ENCODE peak calls at places on chromosome 22, in four cellular contexts. One of them, this sample, is unnamed.

GRCh38 chr22:28711820-28712777 is 29.5 kb downstream of the CHEK2 start:
- DNase-seq in T47D: no peak
- DNase-seq in activated naive CD4-positive, alpha-beta T cell treated with anti-CD3 and anti-CD28 coated beads, Interleukin-2, amount 10 ng/mL, durations not matched to agents 7 days and 5 days: no peak
- DNase-seq in progenitor cell of endocrine pancreas: no peak
- DNase-seq in this sample: no peak

GRCh38 chr22:37870273-37870672 is 21.1 kb downstream of the EIF3L start:
- DNase-seq in T47D: no peak
- DNase-seq in activated naive CD4-positive, alpha-beta T cell treated with anti-CD3 and anti-CD28 coated beads, Interleukin-2, amount 10 ng/mL, durations not matched to agents 7 days and 5 days: no peak
- DNase-seq in progenitor cell of endocrine pancreas: no peak
- DNase-seq in this sample: no peak

GRCh38 chr22:23204541-23205157 is 24.3 kb downstream of the BCR start:
- DNase-seq in T47D: no peak
- DNase-seq in activated naive CD4-positive, alpha-beta T cell treated with anti-CD3 and anti-CD28 coated beads, Interleukin-2, amount 10 ng/mL, durations not matched to agents 7 days and 5 days: no peak
- DNase-seq in progenitor cell of endocrine pancreas: no peak
- DNase-seq in this sample: no peak

GRCh38 chr22:23504522-23504921 is 75.6 kb downstream of the IGLL1 start:
- DNase-seq in T47D: no peak
- DNase-seq in activated naive CD4-positive, alpha-beta T cell treated with anti-CD3 and anti-CD28 coated beads, Interleukin-2, amount 10 ng/mL, durations not matched to agents 7 days and 5 days: peak
- DNase-seq in progenitor cell of endocrine pancreas: no peak
- DNase-seq in this sample: no peak

GRCh38 chr22:50299724-50300619 is 7.5 kb downstream of the PLXNB2 start:
- DNase-seq in T47D: no peak
- DNase-seq in activated naive CD4-positive, alpha-beta T cell treated with anti-CD3 and anti-CD28 coated beads, Interleukin-2, amount 10 ng/mL, durations not matched to agents 7 days and 5 days: no peak
- DNase-seq in progenitor cell of endocrine pancreas: no peak
- DNase-seq in this sample: peak

GRCh38 chr22:27133951-27134664 is 476.7 kb downstream of the MIAT start:
- DNase-seq in T47D: no peak
- DNase-seq in activated naive CD4-positive, alpha-beta T cell treated with anti-CD3 and anti-CD28 coated beads, Interleukin-2, amount 10 ng/mL, durations not matched to agents 7 days and 5 days: no peak
- DNase-seq in progenitor cell of endocrine pancreas: no peak
- DNase-seq in this sample: no peak

GRCh38 chr22:39091136-39092081 is 5.6 kb upstream of the APOBEC3H start:
- DNase-seq in T47D: no peak
- DNase-seq in activated naive CD4-positive, alpha-beta T cell treated with anti-CD3 and anti-CD28 coated beads, Interleukin-2, amount 10 ng/mL, durations not matched to agents 7 days and 5 days: no peak
- DNase-seq in progenitor cell of endocrine pancreas: no peak
- DNase-seq in this sample: no peak

GRCh38 chr22:39182478-39183030 is 30.1 kb upstream of the CBX7 start:
- DNase-seq in T47D: no peak
- DNase-seq in activated naive CD4-positive, alpha-beta T cell treated with anti-CD3 and anti-CD28 coated beads, Interleukin-2, amount 10 ng/mL, durations not matched to agents 7 days and 5 days: no peak
- DNase-seq in progenitor cell of endocrine pancreas: no peak
- DNase-seq in this sample: no peak

GRCh38 chr22:36470994-36471331 is 10.5 kb downstream of the TXN2 start:
- DNase-seq in T47D: no peak
- DNase-seq in activated naive CD4-positive, alpha-beta T cell treated with anti-CD3 and anti-CD28 coated beads, Interleukin-2, amount 10 ng/mL, durations not matched to agents 7 days and 5 days: no peak
- DNase-seq in progenitor cell of endocrine pancreas: no peak
- DNase-seq in this sample: no peak

GRCh38 chr22:41237707-41238569 is 2.8 kb downstream of the CHADL start:
- DNase-seq in T47D: no peak
- DNase-seq in activated naive CD4-positive, alpha-beta T cell treated with anti-CD3 and anti-CD28 coated beads, Interleukin-2, amount 10 ng/mL, durations not matched to agents 7 days and 5 days: peak
- DNase-seq in progenitor cell of endocrine pancreas: peak
- DNase-seq in this sample: peak

GRCh38 chr22:23287136-23288095 is 107.1 kb downstream of the BCR start:
- DNase-seq in T47D: no peak
- DNase-seq in activated naive CD4-positive, alpha-beta T cell treated with anti-CD3 and anti-CD28 coated beads, Interleukin-2, amount 10 ng/mL, durations not matched to agents 7 days and 5 days: no peak
- DNase-seq in progenitor cell of endocrine pancreas: no peak
- DNase-seq in this sample: no peak

GRCh38 chr22:31897842-31898241 is 46.5 kb upstream of the YWHAH start:
- DNase-seq in T47D: no peak
- DNase-seq in activated naive CD4-positive, alpha-beta T cell treated with anti-CD3 and anti-CD28 coated beads, Interleukin-2, amount 10 ng/mL, durations not matched to agents 7 days and 5 days: no peak
- DNase-seq in progenitor cell of endocrine pancreas: no peak
- DNase-seq in this sample: no peak

GRCh38 chr22:26648011-26648497 is 9.3 kb upstream of the MIAT start:
- DNase-seq in T47D: no peak
- DNase-seq in activated naive CD4-positive, alpha-beta T cell treated with anti-CD3 and anti-CD28 coated beads, Interleukin-2, amount 10 ng/mL, durations not matched to agents 7 days and 5 days: peak
- DNase-seq in progenitor cell of endocrine pancreas: no peak
- DNase-seq in this sample: peak

GRCh38 chr22:43928418-43929307 is 5.1 kb downstream of the PNPLA3 start:
- DNase-seq in T47D: no peak
- DNase-seq in activated naive CD4-positive, alpha-beta T cell treated with anti-CD3 and anti-CD28 coated beads, Interleukin-2, amount 10 ng/mL, durations not matched to agents 7 days and 5 days: no peak
- DNase-seq in progenitor cell of endocrine pancreas: no peak
- DNase-seq in this sample: no peak

GRCh38 chr22:35186492-35186891 is 70.8 kb upstream of the HMGXB4 start:
- DNase-seq in T47D: no peak
- DNase-seq in activated naive CD4-positive, alpha-beta T cell treated with anti-CD3 and anti-CD28 coated beads, Interleukin-2, amount 10 ng/mL, durations not matched to agents 7 days and 5 days: no peak
- DNase-seq in progenitor cell of endocrine pancreas: no peak
- DNase-seq in this sample: no peak

GRCh38 chr22:37309221-37310074 is 27.1 kb downstream of the CYTH4 start:
- DNase-seq in T47D: no peak
- DNase-seq in activated naive CD4-positive, alpha-beta T cell treated with anti-CD3 and anti-CD28 coated beads, Interleukin-2, amount 10 ng/mL, durations not matched to agents 7 days and 5 days: peak
- DNase-seq in progenitor cell of endocrine pancreas: no peak
- DNase-seq in this sample: no peak

GRCh38 chr22:19636696-19637355 is 77.5 kb upstream of the SEPTIN5 start:
- DNase-seq in T47D: no peak
- DNase-seq in activated naive CD4-positive, alpha-beta T cell treated with anti-CD3 and anti-CD28 coated beads, Interleukin-2, amount 10 ng/mL, durations not matched to agents 7 days and 5 days: no peak
- DNase-seq in progenitor cell of endocrine pancreas: no peak
- DNase-seq in this sample: no peak

GRCh38 chr22:24112188-24112587 is 69.1 kb upstream of the SUSD2 start:
- DNase-seq in T47D: no peak
- DNase-seq in activated naive CD4-positive, alpha-beta T cell treated with anti-CD3 and anti-CD28 coated beads, Interleukin-2, amount 10 ng/mL, durations not matched to agents 7 days and 5 days: no peak
- DNase-seq in progenitor cell of endocrine pancreas: no peak
- DNase-seq in this sample: no peak

GRCh38 chr22:44018594-44018993 is 5.5 kb upstream of the PARVB start:
- DNase-seq in T47D: no peak
- DNase-seq in activated naive CD4-positive, alpha-beta T cell treated with anti-CD3 and anti-CD28 coated beads, Interleukin-2, amount 10 ng/mL, durations not matched to agents 7 days and 5 days: no peak
- DNase-seq in progenitor cell of endocrine pancreas: no peak
- DNase-seq in this sample: no peak

GRCh38 chr22:28310299-28310698 is 369.3 kb downstream of the TTC28 start:
- DNase-seq in T47D: no peak
- DNase-seq in activated naive CD4-positive, alpha-beta T cell treated with anti-CD3 and anti-CD28 coated beads, Interleukin-2, amount 10 ng/mL, durations not matched to agents 7 days and 5 days: no peak
- DNase-seq in progenitor cell of endocrine pancreas: no peak
- DNase-seq in this sample: no peak

GRCh38 chr22:42994917-42995562 is 19.9 kb downstream of the PACSIN2 start:
- DNase-seq in T47D: peak
- DNase-seq in activated naive CD4-positive, alpha-beta T cell treated with anti-CD3 and anti-CD28 coated beads, Interleukin-2, amount 10 ng/mL, durations not matched to agents 7 days and 5 days: no peak
- DNase-seq in progenitor cell of endocrine pancreas: no peak
- DNase-seq in this sample: no peak

GRCh38 chr22:44159230-44159629 is 21.5 kb upstream of the PARVG start:
- DNase-seq in T47D: no peak
- DNase-seq in activated naive CD4-positive, alpha-beta T cell treated with anti-CD3 and anti-CD28 coated beads, Interleukin-2, amount 10 ng/mL, durations not matched to agents 7 days and 5 days: no peak
- DNase-seq in progenitor cell of endocrine pancreas: no peak
- DNase-seq in this sample: no peak

GRCh38 chr22:24391836-24392217 is 35.6 kb upstream of the ADORA2A start:
- DNase-seq in T47D: no peak
- DNase-seq in activated naive CD4-positive, alpha-beta T cell treated with anti-CD3 and anti-CD28 coated beads, Interleukin-2, amount 10 ng/mL, durations not matched to agents 7 days and 5 days: no peak
- DNase-seq in progenitor cell of endocrine pancreas: no peak
- DNase-seq in this sample: no peak

GRCh38 chr22:36253523-36254490 is 874 bp downstream of the APOL1 start:
- DNase-seq in T47D: no peak
- DNase-seq in activated naive CD4-positive, alpha-beta T cell treated with anti-CD3 and anti-CD28 coated beads, Interleukin-2, amount 10 ng/mL, durations not matched to agents 7 days and 5 days: no peak
- DNase-seq in progenitor cell of endocrine pancreas: no peak
- DNase-seq in this sample: no peak

GRCh38 chr22:25167082-25167481 is 32.6 kb upstream of the CRYBB3 start:
- DNase-seq in T47D: no peak
- DNase-seq in activated naive CD4-positive, alpha-beta T cell treated with anti-CD3 and anti-CD28 coated beads, Interleukin-2, amount 10 ng/mL, durations not matched to agents 7 days and 5 days: no peak
- DNase-seq in progenitor cell of endocrine pancreas: no peak
- DNase-seq in this sample: no peak

GRCh38 chr22:36946436-36947158 is 33.2 kb downstream of the CSF2RB start:
- DNase-seq in T47D: no peak
- DNase-seq in activated naive CD4-positive, alpha-beta T cell treated with anti-CD3 and anti-CD28 coated beads, Interleukin-2, amount 10 ng/mL, durations not matched to agents 7 days and 5 days: peak
- DNase-seq in progenitor cell of endocrine pancreas: no peak
- DNase-seq in this sample: no peak

GRCh38 chr22:39405346-39406085 is 5.9 kb downstream of the TAB1 start:
- DNase-seq in T47D: no peak
- DNase-seq in activated naive CD4-positive, alpha-beta T cell treated with anti-CD3 and anti-CD28 coated beads, Interleukin-2, amount 10 ng/mL, durations not matched to agents 7 days and 5 days: no peak
- DNase-seq in progenitor cell of endocrine pancreas: no peak
- DNase-seq in this sample: no peak

GRCh38 chr22:28435960-28436359 is 243.7 kb downstream of the TTC28 start:
- DNase-seq in T47D: no peak
- DNase-seq in activated naive CD4-positive, alpha-beta T cell treated with anti-CD3 and anti-CD28 coated beads, Interleukin-2, amount 10 ng/mL, durations not matched to agents 7 days and 5 days: no peak
- DNase-seq in progenitor cell of endocrine pancreas: no peak
- DNase-seq in this sample: no peak

GRCh38 chr22:43199541-43199940 is 12.6 kb upstream of the TTLL12 start:
- DNase-seq in T47D: no peak
- DNase-seq in activated naive CD4-positive, alpha-beta T cell treated with anti-CD3 and anti-CD28 coated beads, Interleukin-2, amount 10 ng/mL, durations not matched to agents 7 days and 5 days: no peak
- DNase-seq in progenitor cell of endocrine pancreas: no peak
- DNase-seq in this sample: no peak

GRCh38 chr22:32385681-32386080 is 26.4 kb downstream of the RTCB start:
- DNase-seq in T47D: no peak
- DNase-seq in activated naive CD4-positive, alpha-beta T cell treated with anti-CD3 and anti-CD28 coated beads, Interleukin-2, amount 10 ng/mL, durations not matched to agents 7 days and 5 days: no peak
- DNase-seq in progenitor cell of endocrine pancreas: no peak
- DNase-seq in this sample: no peak

GRCh38 chr22:27063841-27064240 is 406.5 kb downstream of the MIAT start:
- DNase-seq in T47D: no peak
- DNase-seq in activated naive CD4-positive, alpha-beta T cell treated with anti-CD3 and anti-CD28 coated beads, Interleukin-2, amount 10 ng/mL, durations not matched to agents 7 days and 5 days: no peak
- DNase-seq in progenitor cell of endocrine pancreas: no peak
- DNase-seq in this sample: no peak